ENCODE peak calls at places on chromosomes 3 and 15, in seven cellular contexts. One of them, this sample, is unnamed.
A peak's percentile ranks its signal among the peaks of the same experiment; 100 is the strongest.

GRCh38 chr3:178392553-178392952 is 143.7 kb upstream of the KCNMB2 start:
- DNase-seq in osteocyte: no peak
- DNase-seq in sciatic nerve: no peak
- DNase-seq in AG09309: peak; percentile 54
- DNase-seq in effector CD4-positive, alpha-beta T cell: no peak
- DNase-seq in left colon: no peak
- DNase-seq in NCI-H510A treated with DMSO at 0.1 percent for 48 hours: no peak
- DNase-seq in this sample: no peak

GRCh38 chr15:29820802-29821160 is 1.5 kb downstream of the TJP1 start:
- DNase-seq in NCI-H510A treated with DMSO at 0.1 percent for 48 hours: peak; percentile 15
- DNase-seq in osteocyte: no peak
- DNase-seq in AG09309: no peak
- DNase-seq in left colon: no peak
- DNase-seq in sciatic nerve: no peak
- DNase-seq in effector CD4-positive, alpha-beta T cell: no peak
- DNase-seq in this sample: no peak

GRCh38 chr15:77753238-77753873 is 120.6 kb upstream of the LINGO1 start:
- DNase-seq in AG09309: no peak
- DNase-seq in effector CD4-positive, alpha-beta T cell: no peak
- DNase-seq in sciatic nerve: no peak
- DNase-seq in osteocyte: no peak
- DNase-seq in NCI-H510A treated with DMSO at 0.1 percent for 48 hours: no peak
- DNase-seq in left colon: no peak
- DNase-seq in this sample: no peak

GRCh38 chr3:135456182-135456790 is 509.2 kb upstream of the PPP2R3A start:
- DNase-seq in osteocyte: peak; percentile 74
- DNase-seq in sciatic nerve: no peak
- DNase-seq in NCI-H510A treated with DMSO at 0.1 percent for 48 hours: peak; percentile 67
- DNase-seq in left colon: no peak
- DNase-seq in AG09309: no peak
- DNase-seq in effector CD4-positive, alpha-beta T cell: no peak
- DNase-seq in this sample: no peak

GRCh38 chr15:67183443-67184169 is 70.9 kb downstream of the AAGAB start:
- DNase-seq in osteocyte: no peak
- DNase-seq in sciatic nerve: peak; percentile 67
- DNase-seq in NCI-H510A treated with DMSO at 0.1 percent for 48 hours: no peak
- DNase-seq in AG09309: peak; percentile 74
- DNase-seq in effector CD4-positive, alpha-beta T cell: no peak
- DNase-seq in left colon: no peak
- DNase-seq in this sample: no peak

GRCh38 chr3:69420781-69421520 is 35.1 kb upstream of the FRMD4B start:
- DNase-seq in sciatic nerve: peak; percentile 60
- DNase-seq in osteocyte: no peak
- DNase-seq in effector CD4-positive, alpha-beta T cell: no peak
- DNase-seq in left colon: no peak
- DNase-seq in AG09309: no peak
- DNase-seq in NCI-H510A treated with DMSO at 0.1 percent for 48 hours: no peak
- DNase-seq in this sample: no peak

GRCh38 chr3:138775254-138775595 is 59.5 kb downstream of the PIK3CB start:
- DNase-seq in sciatic nerve: no peak
- DNase-seq in left colon: no peak
- DNase-seq in NCI-H510A treated with DMSO at 0.1 percent for 48 hours: no peak
- DNase-seq in effector CD4-positive, alpha-beta T cell: no peak
- DNase-seq in AG09309: no peak
- DNase-seq in osteocyte: no peak
- DNase-seq in this sample: no peak

GRCh38 chr15:60859996-60860494 is 369.1 kb downstream of the RORA start:
- DNase-seq in osteocyte: no peak
- DNase-seq in AG09309: peak; percentile 58
- DNase-seq in effector CD4-positive, alpha-beta T cell: no peak
- DNase-seq in left colon: no peak
- DNase-seq in NCI-H510A treated with DMSO at 0.1 percent for 48 hours: no peak
- DNase-seq in sciatic nerve: no peak
- DNase-seq in this sample: no peak

GRCh38 chr15:101440846-101441590 is 48.5 kb downstream of the PCSK6 start:
- DNase-seq in sciatic nerve: no peak
- DNase-seq in NCI-H510A treated with DMSO at 0.1 percent for 48 hours: no peak
- DNase-seq in osteocyte: peak; percentile 54
- DNase-seq in AG09309: no peak
- DNase-seq in effector CD4-positive, alpha-beta T cell: no peak
- DNase-seq in left colon: no peak
- DNase-seq in this sample: no peak

GRCh38 chr3:143110371-143110770 is 9.2 kb upstream of the CHST2 start:
- DNase-seq in osteocyte: no peak
- DNase-seq in sciatic nerve: no peak
- DNase-seq in AG09309: no peak
- DNase-seq in left colon: no peak
- DNase-seq in NCI-H510A treated with DMSO at 0.1 percent for 48 hours: no peak
- DNase-seq in effector CD4-positive, alpha-beta T cell: no peak
- DNase-seq in this sample: no peak

GRCh38 chr3:183287301-183287971 is 34.4 kb downstream of the B3GNT5 start:
- DNase-seq in sciatic nerve: no peak
- DNase-seq in effector CD4-positive, alpha-beta T cell: no peak
- DNase-seq in osteocyte: no peak
- DNase-seq in left colon: no peak
- DNase-seq in AG09309: peak; percentile 88
- DNase-seq in NCI-H510A treated with DMSO at 0.1 percent for 48 hours: no peak
- DNase-seq in this sample: peak; percentile 32

GRCh38 chr15:84824260-84824690 is 7.1 kb downstream of the ALPK3 start:
- DNase-seq in osteocyte: no peak
- DNase-seq in effector CD4-positive, alpha-beta T cell: no peak
- DNase-seq in left colon: no peak
- DNase-seq in AG09309: no peak
- DNase-seq in NCI-H510A treated with DMSO at 0.1 percent for 48 hours: no peak
- DNase-seq in sciatic nerve: peak; percentile 74
- DNase-seq in this sample: no peak

GRCh38 chr15:77599899-77600298 is 32.8 kb downstream of the LINGO1 start:
- DNase-seq in osteocyte: no peak
- DNase-seq in NCI-H510A treated with DMSO at 0.1 percent for 48 hours: peak; percentile 45
- DNase-seq in sciatic nerve: no peak
- DNase-seq in AG09309: no peak
- DNase-seq in left colon: no peak
- DNase-seq in effector CD4-positive, alpha-beta T cell: no peak
- DNase-seq in this sample: peak; percentile 41

GRCh38 chr3:173660645-173661299 is 263.2 kb downstream of the NLGN1 start:
- DNase-seq in AG09309: no peak
- DNase-seq in sciatic nerve: no peak
- DNase-seq in left colon: no peak
- DNase-seq in osteocyte: no peak
- DNase-seq in effector CD4-positive, alpha-beta T cell: no peak
- DNase-seq in NCI-H510A treated with DMSO at 0.1 percent for 48 hours: no peak
- DNase-seq in this sample: no peak

GRCh38 chr3:12294885-12295580 is 6.2 kb downstream of the PPARG start:
- DNase-seq in sciatic nerve: no peak
- DNase-seq in osteocyte: no peak
- DNase-seq in left colon: no peak
- DNase-seq in AG09309: no peak
- DNase-seq in effector CD4-positive, alpha-beta T cell: no peak
- DNase-seq in NCI-H510A treated with DMSO at 0.1 percent for 48 hours: no peak
- DNase-seq in this sample: peak; percentile 66

GRCh38 chr15:43519207-43519606 is 1.8 kb downstream of the MAP1A start:
- DNase-seq in effector CD4-positive, alpha-beta T cell: no peak
- DNase-seq in sciatic nerve: no peak
- DNase-seq in AG09309: no peak
- DNase-seq in NCI-H510A treated with DMSO at 0.1 percent for 48 hours: no peak
- DNase-seq in osteocyte: peak; percentile 62
- DNase-seq in left colon: no peak
- DNase-seq in this sample: no peak